ENCODE peak calls at places on chromosome 2, in eight cellular contexts. One of them, this sample, is unnamed.

GRCh38 chr2:3664925-3665324 is 6.9 kb downstream of the ALLC start:
- DNase-seq in AG10803: no peak
- DNase-seq in fibroblast of pulmonary artery: no peak
- DNase-seq in testis: no peak
- DNase-seq in tibial artery: peak
- DNase-seq in lower leg skin: no peak
- DNase-seq in type B pancreatic cell: peak
- DNase-seq in transverse colon: no peak
- DNase-seq in this sample: no peak

GRCh38 chr2:1739961-1740713 is 4.2 kb downstream of the PXDN start:
- DNase-seq in fibroblast of pulmonary artery: peak
- DNase-seq in testis: peak
- DNase-seq in lower leg skin: peak
- DNase-seq in transverse colon: no peak
- DNase-seq in tibial artery: no peak
- DNase-seq in AG10803: no peak
- DNase-seq in type B pancreatic cell: peak
- DNase-seq in this sample: no peak

GRCh38 chr2:120398961-120399888 is 53.3 kb downstream of the INHBB start:
- DNase-seq in AG10803: no peak
- DNase-seq in transverse colon: peak
- DNase-seq in tibial artery: peak
- DNase-seq in lower leg skin: no peak
- DNase-seq in testis: peak
- DNase-seq in type B pancreatic cell: peak
- DNase-seq in fibroblast of pulmonary artery: no peak
- DNase-seq in this sample: no peak

GRCh38 chr2:13725945-13726344 is 906.6 kb upstream of the LRATD1 start:
- DNase-seq in AG10803: no peak
- DNase-seq in lower leg skin: no peak
- DNase-seq in transverse colon: no peak
- DNase-seq in fibroblast of pulmonary artery: no peak
- DNase-seq in tibial artery: no peak
- DNase-seq in testis: no peak
- DNase-seq in type B pancreatic cell: no peak
- DNase-seq in this sample: no peak

GRCh38 chr2:172698041-172698863 is 37.4 kb upstream of the RAPGEF4 start:
- DNase-seq in type B pancreatic cell: no peak
- DNase-seq in transverse colon: no peak
- DNase-seq in fibroblast of pulmonary artery: peak
- DNase-seq in tibial artery: no peak
- DNase-seq in AG10803: peak
- DNase-seq in lower leg skin: no peak
- DNase-seq in testis: no peak
- DNase-seq in this sample: no peak

GRCh38 chr2:29075894-29076700 is 1.8 kb upstream of the PCARE start:
- DNase-seq in type B pancreatic cell: no peak
- DNase-seq in testis: no peak
- DNase-seq in lower leg skin: no peak
- DNase-seq in transverse colon: no peak
- DNase-seq in fibroblast of pulmonary artery: peak
- DNase-seq in AG10803: no peak
- DNase-seq in tibial artery: no peak
- DNase-seq in this sample: no peak

GRCh38 chr2:150204449-150204848 is 283.0 kb downstream of the RND3 start:
- DNase-seq in tibial artery: no peak
- DNase-seq in lower leg skin: no peak
- DNase-seq in testis: no peak
- DNase-seq in type B pancreatic cell: no peak
- DNase-seq in fibroblast of pulmonary artery: peak
- DNase-seq in AG10803: peak
- DNase-seq in transverse colon: no peak
- DNase-seq in this sample: no peak

GRCh38 chr2:160996584-160996983 is 163.6 kb upstream of the TANK start:
- DNase-seq in tibial artery: no peak
- DNase-seq in testis: no peak
- DNase-seq in AG10803: no peak
- DNase-seq in transverse colon: no peak
- DNase-seq in lower leg skin: no peak
- DNase-seq in type B pancreatic cell: no peak
- DNase-seq in fibroblast of pulmonary artery: no peak
- DNase-seq in this sample: no peak

GRCh38 chr2:181575650-181576025 is 81.3 kb downstream of the CERKL start:
- DNase-seq in transverse colon: no peak
- DNase-seq in type B pancreatic cell: no peak
- DNase-seq in AG10803: no peak
- DNase-seq in tibial artery: no peak
- DNase-seq in testis: no peak
- DNase-seq in fibroblast of pulmonary artery: no peak
- DNase-seq in lower leg skin: no peak
- DNase-seq in this sample: no peak

GRCh38 chr2:229050063-229050635 is 220.9 kb downstream of the PID1 start:
- DNase-seq in type B pancreatic cell: no peak
- DNase-seq in testis: no peak
- DNase-seq in AG10803: peak
- DNase-seq in fibroblast of pulmonary artery: no peak
- DNase-seq in tibial artery: no peak
- DNase-seq in transverse colon: no peak
- DNase-seq in lower leg skin: no peak
- DNase-seq in this sample: no peak

GRCh38 chr2:132978840-132979239 is 308.8 kb upstream of the LYPD1 start:
- DNase-seq in transverse colon: no peak
- DNase-seq in type B pancreatic cell: no peak
- DNase-seq in tibial artery: no peak
- DNase-seq in AG10803: no peak
- DNase-seq in fibroblast of pulmonary artery: no peak
- DNase-seq in testis: no peak
- DNase-seq in lower leg skin: no peak
- DNase-seq in this sample: no peak

GRCh38 chr2:43224571-43225092 is 1.8 kb downstream of the ZFP36L2 start:
- DNase-seq in transverse colon: no peak
- DNase-seq in AG10803: peak
- DNase-seq in tibial artery: no peak
- DNase-seq in lower leg skin: no peak
- DNase-seq in fibroblast of pulmonary artery: peak
- DNase-seq in type B pancreatic cell: peak
- DNase-seq in testis: peak
- DNase-seq in this sample: peak

GRCh38 chr2:221677688-221678087 is 105.6 kb upstream of the EPHA4 start:
- DNase-seq in AG10803: no peak
- DNase-seq in type B pancreatic cell: no peak
- DNase-seq in lower leg skin: no peak
- DNase-seq in fibroblast of pulmonary artery: no peak
- DNase-seq in transverse colon: no peak
- DNase-seq in tibial artery: no peak
- DNase-seq in testis: no peak
- DNase-seq in this sample: no peak

GRCh38 chr2:43311276-43311675 is 84.9 kb upstream of the ZFP36L2 start:
- DNase-seq in tibial artery: no peak
- DNase-seq in type B pancreatic cell: no peak
- DNase-seq in transverse colon: no peak
- DNase-seq in testis: no peak
- DNase-seq in fibroblast of pulmonary artery: peak
- DNase-seq in lower leg skin: no peak
- DNase-seq in AG10803: peak
- DNase-seq in this sample: no peak

GRCh38 chr2:147017976-147018645 is 826.7 kb upstream of the ACVR2A start:
- DNase-seq in lower leg skin: no peak
- DNase-seq in tibial artery: no peak
- DNase-seq in testis: no peak
- DNase-seq in transverse colon: no peak
- DNase-seq in type B pancreatic cell: no peak
- DNase-seq in AG10803: no peak
- DNase-seq in fibroblast of pulmonary artery: peak
- DNase-seq in this sample: no peak

GRCh38 chr2:1586946-1587840 is 157.1 kb downstream of the PXDN start:
- DNase-seq in transverse colon: no peak
- DNase-seq in lower leg skin: no peak
- DNase-seq in tibial artery: no peak
- DNase-seq in testis: no peak
- DNase-seq in type B pancreatic cell: no peak
- DNase-seq in fibroblast of pulmonary artery: no peak
- DNase-seq in AG10803: no peak
- DNase-seq in this sample: no peak

GRCh38 chr2:155250800-155251199 is 552.3 kb downstream of the KCNJ3 start:
- DNase-seq in tibial artery: no peak
- DNase-seq in lower leg skin: no peak
- DNase-seq in transverse colon: no peak
- DNase-seq in testis: peak
- DNase-seq in type B pancreatic cell: no peak
- DNase-seq in fibroblast of pulmonary artery: no peak
- DNase-seq in AG10803: no peak
- DNase-seq in this sample: no peak

GRCh38 chr2:191790737-191791136 is 56.2 kb downstream of the CAVIN2 start:
- DNase-seq in testis: no peak
- DNase-seq in AG10803: no peak
- DNase-seq in fibroblast of pulmonary artery: no peak
- DNase-seq in transverse colon: no peak
- DNase-seq in type B pancreatic cell: no peak
- DNase-seq in lower leg skin: no peak
- DNase-seq in tibial artery: no peak
- DNase-seq in this sample: no peak

GRCh38 chr2:212912445-212913103 is 238.8 kb downstream of the IKZF2 start:
- DNase-seq in type B pancreatic cell: no peak
- DNase-seq in AG10803: peak
- DNase-seq in tibial artery: no peak
- DNase-seq in lower leg skin: peak
- DNase-seq in fibroblast of pulmonary artery: peak
- DNase-seq in transverse colon: peak
- DNase-seq in testis: no peak
- DNase-seq in this sample: no peak

GRCh38 chr2:173239644-173240043 is 115.0 kb upstream of the CDCA7 start:
- DNase-seq in AG10803: no peak
- DNase-seq in fibroblast of pulmonary artery: no peak
- DNase-seq in testis: no peak
- DNase-seq in transverse colon: no peak
- DNase-seq in type B pancreatic cell: no peak
- DNase-seq in lower leg skin: no peak
- DNase-seq in tibial artery: no peak
- DNase-seq in this sample: no peak

GRCh38 chr2:19038096-19039015 is 320.1 kb downstream of the OSR1 start:
- DNase-seq in transverse colon: no peak
- DNase-seq in tibial artery: no peak
- DNase-seq in type B pancreatic cell: no peak
- DNase-seq in testis: peak
- DNase-seq in AG10803: peak
- DNase-seq in fibroblast of pulmonary artery: peak
- DNase-seq in lower leg skin: no peak
- DNase-seq in this sample: no peak

GRCh38 chr2:144539170-144539863 is 19.4 kb upstream of the ZEB2 start:
- DNase-seq in lower leg skin: no peak
- DNase-seq in transverse colon: no peak
- DNase-seq in AG10803: no peak
- DNase-seq in type B pancreatic cell: no peak
- DNase-seq in testis: no peak
- DNase-seq in tibial artery: no peak
- DNase-seq in fibroblast of pulmonary artery: no peak
- DNase-seq in this sample: no peak

GRCh38 chr2:144529841-144530240 is 9.9 kb upstream of the ZEB2 start:
- DNase-seq in tibial artery: peak
- DNase-seq in lower leg skin: no peak
- DNase-seq in type B pancreatic cell: no peak
- DNase-seq in AG10803: no peak
- DNase-seq in fibroblast of pulmonary artery: no peak
- DNase-seq in transverse colon: no peak
- DNase-seq in testis: no peak
- DNase-seq in this sample: no peak

GRCh38 chr2:144530596-144530995 is 10.7 kb upstream of the ZEB2 start:
- DNase-seq in type B pancreatic cell: no peak
- DNase-seq in transverse colon: no peak
- DNase-seq in lower leg skin: no peak
- DNase-seq in fibroblast of pulmonary artery: no peak
- DNase-seq in AG10803: no peak
- DNase-seq in tibial artery: no peak
- DNase-seq in testis: no peak
- DNase-seq in this sample: no peak

GRCh38 chr2:144533221-144533620 is 13.3 kb upstream of the ZEB2 start:
- DNase-seq in tibial artery: no peak
- DNase-seq in lower leg skin: no peak
- DNase-seq in testis: no peak
- DNase-seq in type B pancreatic cell: no peak
- DNase-seq in transverse colon: no peak
- DNase-seq in AG10803: no peak
- DNase-seq in fibroblast of pulmonary artery: no peak
- DNase-seq in this sample: no peak

GRCh38 chr2:144535300-144535699 is 15.4 kb upstream of the ZEB2 start:
- DNase-seq in type B pancreatic cell: no peak
- DNase-seq in fibroblast of pulmonary artery: no peak
- DNase-seq in AG10803: no peak
- DNase-seq in transverse colon: no peak
- DNase-seq in lower leg skin: no peak
- DNase-seq in tibial artery: no peak
- DNase-seq in testis: no peak
- DNase-seq in this sample: no peak
- TF ChIP-seq CTCF in type B pancreatic cell: no peak
- TF ChIP-seq CTCF in fibroblast of pulmonary artery: no peak
- TF ChIP-seq CTCF in AG10803: no peak
- TF ChIP-seq CTCF in transverse colon: no peak
- TF ChIP-seq CTCF in lower leg skin: no peak
- TF ChIP-seq CTCF in tibial artery: no peak
- TF ChIP-seq CTCF in testis: no peak
- TF ChIP-seq CTCF in this sample: no peak

GRCh38 chr2:98822301-98823164 is 91.6 kb upstream of the MGAT4A start:
- DNase-seq in fibroblast of pulmonary artery: no peak
- DNase-seq in lower leg skin: no peak
- DNase-seq in AG10803: no peak
- DNase-seq in tibial artery: peak
- DNase-seq in type B pancreatic cell: no peak
- DNase-seq in testis: peak
- DNase-seq in transverse colon: no peak
- DNase-seq in this sample: peak
- TF ChIP-seq CTCF in fibroblast of pulmonary artery: peak
- TF ChIP-seq CTCF in lower leg skin: no peak
- TF ChIP-seq CTCF in AG10803: no peak
- TF ChIP-seq CTCF in tibial artery: peak
- TF ChIP-seq CTCF in type B pancreatic cell: peak
- TF ChIP-seq CTCF in testis: no peak
- TF ChIP-seq CTCF in transverse colon: peak
- TF ChIP-seq CTCF in this sample: peak

DNA sequence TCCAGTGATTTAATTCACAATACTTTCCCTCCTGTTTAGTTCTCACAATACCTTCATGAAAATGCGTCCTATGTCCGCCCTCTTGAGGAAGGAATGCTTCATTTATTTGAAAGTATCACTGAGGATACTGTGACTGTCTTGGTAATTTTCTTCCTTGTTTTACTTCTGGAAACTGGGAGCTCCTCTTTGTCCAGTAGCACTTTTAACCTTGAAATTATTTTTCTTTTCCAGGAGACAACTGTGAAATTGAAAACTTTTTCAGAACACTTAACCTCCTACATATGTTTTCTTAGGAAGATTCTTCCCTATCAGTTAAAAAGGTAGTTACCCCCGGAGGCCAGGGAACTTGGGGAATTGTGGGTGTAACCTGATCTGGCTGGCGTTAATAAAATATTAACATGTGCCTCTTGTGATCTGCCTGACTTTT is 58.9 kb upstream of the STON1 start:
- DNase-seq in fibroblast of pulmonary artery: peak
- DNase-seq in transverse colon: no peak
- DNase-seq in tibial artery: no peak
- DNase-seq in lower leg skin: no peak
- DNase-seq in testis: peak
- DNase-seq in AG10803: peak
- DNase-seq in type B pancreatic cell: no peak
- DNase-seq in this sample: no peak
- TF ChIP-seq CTCF in fibroblast of pulmonary artery: peak
- TF ChIP-seq CTCF in transverse colon: peak
- TF ChIP-seq CTCF in tibial artery: peak
- TF ChIP-seq CTCF in lower leg skin: no peak
- TF ChIP-seq CTCF in testis: peak
- TF ChIP-seq CTCF in AG10803: peak
- TF ChIP-seq CTCF in type B pancreatic cell: peak
- TF ChIP-seq CTCF in this sample: peak

GRCh38 chr2:219010162-219010756 is 17.0 kb upstream of the CRYBA2 start:
- DNase-seq in type B pancreatic cell: no peak
- DNase-seq in lower leg skin: no peak
- DNase-seq in testis: no peak
- DNase-seq in AG10803: no peak
- DNase-seq in fibroblast of pulmonary artery: peak
- DNase-seq in transverse colon: peak
- DNase-seq in tibial artery: no peak
- DNase-seq in this sample: no peak
- TF ChIP-seq CTCF in type B pancreatic cell: peak
- TF ChIP-seq CTCF in lower leg skin: no peak
- TF ChIP-seq CTCF in testis: peak
- TF ChIP-seq CTCF in AG10803: peak
- TF ChIP-seq CTCF in fibroblast of pulmonary artery: peak
- TF ChIP-seq CTCF in transverse colon: peak
- TF ChIP-seq CTCF in tibial artery: no peak
- TF ChIP-seq CTCF in this sample: no peak

This sample was measured in glutamatergic neuron.